ENCODE peak calls at places on chromosomes 2 and 18, in ten cellular contexts. U is Daoy; R is NCI-H1417; J is CD4-positive, alpha-beta T cell; O is C1 segment of cervical spinal cord; T is fibroblast of mammary gland; D is Caki2; V is renal cortical epithelial cell; C is cardiac muscle cell; F is mesothelial cell of epicardium. G is an unnamed sample.
A peak's percentile ranks its signal among the peaks of the same experiment; 100 is the strongest.

GRCh38 chr18:1002653-1003178 is 98.0 kb downstream of the ADCYAP1 start:
- DNase-seq in U (peak; percentile 36), R (no peak), J (no peak), O (no peak), T (peak; percentile 70), D (peak; percentile 63), V (peak; percentile 80), C (no peak), F (no peak), G (no peak)

GRCh38 chr18:12394428-12394827 is 13.3 kb upstream of the PRELID3A start:
- DNase-seq in U (no peak), R (no peak), J (no peak), O (no peak), T (no peak), D (no peak), V (no peak), C (peak; percentile 19), F (no peak), G (peak; percentile 52)

GRCh38 chr2:126342457-126342856 is 313.5 kb upstream of the GYPC start:
- DNase-seq in U (no peak), R (no peak), J (no peak), O (no peak), T (no peak), D (no peak), V (no peak), C (no peak), F (no peak), G (no peak)

GRCh38 chr18:57095884-57096283 is 51.0 kb upstream of the BOD1L2 start:
- DNase-seq in U (peak; percentile 64), R (peak; percentile 53), J (no peak), O (no peak), T (no peak), D (no peak), V (no peak), C (peak; percentile 18), F (no peak), G (peak; percentile 34)

GRCh38 chr2:150110548-150110947 is 376.9 kb downstream of the RND3 start:
- DNase-seq in U (no peak), R (no peak), J (no peak), O (no peak), T (peak; percentile 56), D (no peak), V (no peak), C (no peak), F (no peak), G (no peak)

GRCh38 chr2:38554973-38555595 is 47.6 kb downstream of the HNRNPLL start:
- DNase-seq in U (no peak), R (no peak), J (no peak), O (no peak), T (peak; percentile 36), D (peak; percentile 17), V (peak; percentile 16), C (no peak), F (no peak), G (peak; percentile 44)

GRCh38 chr2:46535360-46535759 is 56.0 kb downstream of the TMEM247 start:
- DNase-seq in U (no peak), R (no peak), J (no peak), O (no peak), T (no peak), D (no peak), V (peak; percentile 29), C (no peak), F (no peak), G (peak; percentile 89)

GRCh38 chr2:195532628-195533271 is 124.3 kb upstream of the SLC39A10 start:
- DNase-seq in U (no peak), R (no peak), J (no peak), O (no peak), T (no peak), D (peak; percentile 35), V (peak; percentile 74), C (peak; percentile 46), F (no peak), G (peak; percentile 72)

GRCh38 chr2:214519258-214519818 is 108.5 kb downstream of the VWC2L start:
- DNase-seq in U (no peak), R (no peak), J (no peak), O (no peak), T (no peak), D (no peak), V (no peak), C (no peak), F (no peak), G (no peak)

GRCh38 chr2:48530033-48530804 is at the start of gene STON1:
- DNase-seq in U (peak; percentile 49), R (no peak), J (peak; percentile 40), O (no peak), T (peak; percentile 32), D (no peak), V (no peak), C (peak; percentile 53), F (no peak), G (peak; percentile 65)

GRCh38 chr2:71640459-71640858 is 187.1 kb downstream of the DYSF start:
- DNase-seq in U (no peak), R (no peak), J (no peak), O (no peak), T (no peak), D (no peak), V (no peak), C (no peak), F (no peak), G (no peak)

GRCh38 chr2:9552491-9553178 is 3.0 kb downstream of the ADAM17 start:
- DNase-seq in U (peak; percentile 29), R (no peak), J (no peak), O (no peak), T (peak; percentile 85), D (peak; percentile 45), V (no peak), C (no peak), F (no peak), G (peak; percentile 88)

GRCh38 chr2:111200333-111200879 is 79.7 kb downstream of the BCL2L11 start:
- DNase-seq in U (no peak), R (peak; percentile 27), J (no peak), O (no peak), T (no peak), D (peak; percentile 43), V (no peak), C (no peak), F (no peak), G (peak; percentile 24)

GRCh38 chr18:71012789-71013188 is 723.9 kb downstream of the SOCS6 start:
- DNase-seq in U (no peak), R (no peak), J (no peak), O (no peak), T (no peak), D (no peak), V (no peak), C (no peak), F (no peak), G (no peak)

GRCh38 chr2:160492401-160493226 is 993 bp downstream of the RBMS1 start:
- DNase-seq in U (peak; percentile 87), R (peak; percentile 42), J (peak; percentile 62), O (no peak), T (peak; percentile 59), D (peak; percentile 81), V (peak; percentile 31), C (peak; percentile 95), F (peak; percentile 66), G (peak; percentile 65)

GRCh38 chr2:63086687-63087086 is 36.1 kb downstream of the OTX1 start:
- DNase-seq in U (no peak), R (no peak), J (no peak), O (no peak), T (no peak), D (no peak), V (no peak), C (no peak), F (no peak), G (no peak)

G was measured in NB4.